ENCODE peak calls at places on chromosomes 1 and 21, in eight cellular contexts. N is lung, B is tibial artery, Z is uterus, O is suprapubic skin, T is hepatocyte, X is right lobe of liver, Q is left lung. R is an unnamed sample. For H3K4me1, the result is how much of the 10 kb centered on the place peaks cover.

GRCh38 chr1:118159578-118159977 is 25.4 kb downstream of the SPAG17 start:
- DNase-seq in N (no peak), Z (no peak), O (no peak), X (no peak), Q (no peak), B (no peak), T (no peak), R (no peak)

GRCh38 chr21:34022557-34023335 is 50.6 kb upstream of the MRPS6 start:
- DNase-seq in T (no peak), O (no peak), X (no peak), Z (no peak), Q (no peak), B (no peak), N (no peak), R (no peak)

GRCh38 chr1:160799641-160800040 is 3.7 kb downstream of the LY9 start:
- DNase-seq in O (no peak), B (no peak), Q (no peak), Z (no peak), X (no peak), T (no peak), N (peak), R (no peak)

GRCh38 chr1:2124446-2125198 is 70.0 kb downstream of the FAAP20 start:
- DNase-seq in O (no peak), Q (peak), N (no peak), T (no peak), Z (no peak), X (peak), B (no peak), R (no peak)

GRCh38 chr1:145985502-145986439 is 10.6 kb downstream of the TXNIP start:
- DNase-seq in N (peak), T (no peak), Z (peak), X (peak), Q (peak), O (peak), B (peak), R (no peak)

GRCh38 chr1:217776693-217777092 is 145.5 kb downstream of the SPATA17 start:
- DNase-seq in B (no peak), T (no peak), Q (no peak), X (no peak), N (no peak), O (no peak), Z (no peak), R (no peak)

GRCh38 chr1:43786201-43786958 is 79.0 kb downstream of the ST3GAL3 start:
- DNase-seq in Z (peak), N (no peak), X (no peak), O (no peak), T (no peak), Q (no peak), B (no peak), R (peak)

GRCh38 chr1:204293605-204294365 is 65.9 kb downstream of the PLEKHA6 start:
- DNase-seq in B (peak), X (no peak), N (no peak), O (no peak), Z (peak), Q (no peak), T (no peak), R (peak)

GRCh38 chr1:32636793-32637561 is 13.4 kb downstream of the ZBTB8OS start:
- DNase-seq in B (no peak), Q (peak), O (no peak), X (no peak), N (peak), T (no peak), Z (no peak), R (no peak)

GRCh38 chr1:44460107-44460885 is 55.2 kb downstream of the RNF220 start:
- DNase-seq in T (no peak), Q (peak), O (no peak), X (no peak), B (no peak), N (no peak), Z (no peak), R (no peak)

GRCh38 chr1:100750002-100750885 is 30.7 kb downstream of the VCAM1 start:
- DNase-seq in T (no peak), Z (no peak), O (no peak), B (no peak), X (no peak), N (no peak), Q (no peak), R (no peak)

GRCh38 chr1:216054593-216054992 is 368.7 kb downstream of the USH2A start:
- DNase-seq in B (no peak), N (no peak), T (no peak), X (no peak), Q (no peak), Z (no peak), O (no peak), R (no peak)

GRCh38 chr1:22533244-22533643 is 30.0 kb upstream of the EPHA8 start:
- DNase-seq in X (no peak), B (no peak), N (no peak), Z (no peak), T (no peak), Q (no peak), O (no peak), R (no peak)

GRCh38 chr1:230730979-230731378 is 16.2 kb upstream of the CAPN9 start:
- DNase-seq in N (no peak), T (no peak), O (no peak), X (no peak), B (no peak), Q (no peak), Z (no peak), R (no peak)

GRCh38 chr1:61427516-61427915 is 297.4 kb downstream of the TM2D1 start:
- DNase-seq in Q (no peak), B (no peak), O (no peak), N (no peak), Z (no peak), X (no peak), T (no peak), R (no peak)

GRCh38 chr1:205474571-205474970 is 18.7 kb upstream of the BLACAT1 start:
- DNase-seq in T (no peak), Z (no peak), B (no peak), Q (no peak), X (no peak), O (no peak), N (no peak), R (no peak)

GRCh38 chr1:47785561-47786271 is 211.5 kb downstream of the TRABD2B start:
- DNase-seq in X (peak), B (peak), Q (no peak), Z (peak), N (no peak), O (no peak), T (peak), R (no peak)

GRCh38 chr1:232439011-232439410 is 190.9 kb downstream of the SIPA1L2 start:
- DNase-seq in X (no peak), Z (no peak), Q (no peak), B (no peak), O (no peak), T (no peak), N (no peak), R (no peak)

GRCh38 chr1:62271932-62272728 is 47.1 kb downstream of the KANK4 start:
- DNase-seq in Q (no peak), X (no peak), T (no peak), B (no peak), O (no peak), Z (no peak), N (no peak), R (no peak)

GRCh38 chr1:51442616-51443015 is 76.5 kb downstream of the EPS15 start:
- DNase-seq in X (no peak), Q (no peak), O (no peak), N (no peak), B (no peak), Z (no peak), T (no peak), R (no peak)

GRCh38 chr1:40755052-40755451 is 28.5 kb upstream of the KCNQ4 start:
- DNase-seq in N (no peak), O (no peak), Z (no peak), Q (no peak), T (peak), X (peak), B (no peak), R (no peak)

GRCh38 chr1:25703671-25704637 is 87.4 kb downstream of the MAN1C1 start:
- DNase-seq in Q (no peak), T (no peak), X (no peak), Z (no peak), O (no peak), N (no peak), B (no peak), R (no peak)

GRCh38 chr1:29420196-29420595 is 183.9 kb downstream of the PTPRU start:
- DNase-seq in T (no peak), X (no peak), Q (no peak), O (no peak), Z (no peak), B (no peak), N (no peak), R (no peak)

GRCh38 chr1:29282135-29282923 is 46.0 kb downstream of the PTPRU start:
- DNase-seq in X (peak), B (no peak), T (peak), Z (no peak), Q (no peak), N (no peak), O (no peak), R (no peak)

GRCh38 chr1:33137800-33138199 is 44.0 kb downstream of the TRIM62 start:
- DNase-seq in X (no peak), O (no peak), B (no peak), N (no peak), Q (no peak), T (peak), Z (no peak), R (peak)

GRCh38 chr1:195806060-195806459 is 802.2 kb downstream of the KCNT2 start:
- DNase-seq in O (no peak), Z (no peak), X (no peak), B (no peak), T (no peak), Q (no peak), N (no peak), R (no peak)

GRCh38 chr1:83508485-83509151 is 490.3 kb downstream of the TTLL7 start:
- DNase-seq in B (no peak), Q (no peak), X (no peak), Z (no peak), O (no peak), N (no peak), T (peak), R (no peak)

GRCh38 chr1:89525169-89525855 is 683 bp downstream of the LRRC8B start:
- DNase-seq in N (peak), Q (peak), T (peak), B (peak), O (peak), X (peak), Z (no peak), R (peak)

GRCh38 chr1:89527256-89527655 is 2.6 kb downstream of the LRRC8B start:
- DNase-seq in B (no peak), O (no peak), Z (no peak), Q (no peak), T (no peak), N (no peak), X (no peak), R (no peak)

GRCh38 chr1:89523597-89524368 is 846 bp upstream of the LRRC8B start:
- DNase-seq in N (no peak), B (no peak), O (no peak), Q (no peak), Z (peak), X (no peak), T (peak), R (no peak)

GRCh38 chr1:89527750-89528381 is 3.2 kb downstream of the LRRC8B start:
- DNase-seq in B (no peak), O (no peak), T (no peak), X (no peak), Q (no peak), Z (no peak), N (no peak), R (no peak)

GRCh38 chr1:89524369-89525168 is at the start of gene LRRC8B:
- DNase-seq in B (peak), Q (peak), N (peak), X (peak), O (peak), T (peak), Z (peak), R (peak)
- TF ChIP-seq CTCF in B (no peak), Q (no peak), N (no peak), X (no peak), O (no peak), T (no peak), Z (no peak), R (no peak)

DNA sequence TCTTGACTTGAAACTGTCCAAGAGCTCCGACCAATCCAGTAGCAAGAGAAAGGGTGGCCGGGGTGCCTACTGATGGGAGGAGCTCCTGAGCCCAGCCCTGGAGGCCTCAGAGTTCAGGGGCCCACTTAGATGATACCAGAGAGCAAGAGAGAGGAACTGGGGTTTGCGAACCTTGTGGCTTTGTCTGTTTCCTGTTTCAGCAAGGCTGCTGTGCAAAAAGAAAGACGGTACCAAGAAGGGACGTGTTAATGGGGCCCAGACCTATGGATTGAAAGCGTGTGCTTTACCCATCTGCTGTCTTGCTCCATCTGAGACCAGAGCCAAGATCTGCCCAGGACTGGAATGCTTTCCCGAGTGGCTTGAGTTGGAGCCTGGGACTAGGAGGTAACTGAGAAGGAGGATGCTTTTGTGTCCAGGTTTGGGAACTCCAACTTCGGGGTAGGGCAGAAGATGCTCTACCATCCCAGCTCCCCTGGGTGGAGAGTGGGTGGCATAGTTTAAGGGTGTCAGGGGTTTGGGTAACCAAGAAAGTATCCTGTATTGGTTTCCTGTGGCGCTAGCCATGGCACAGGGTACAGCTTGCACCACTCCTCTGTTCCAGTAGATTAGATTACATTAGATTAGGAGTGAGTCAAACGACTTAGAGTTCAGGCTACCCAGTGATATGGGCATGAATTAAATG is at the start of gene TRAF3IP3:
- DNase-seq in Z (no peak), O (no peak), N (peak), X (no peak), T (no peak), B (no peak), Q (peak), R (no peak)
- H3K4me1 ChIP-seq in Z (under half), O (under half), N (under half), X (under half), T (under half), B (under half), Q (under half), R (under half)

GRCh38 chr21:42496120-42496838 is at the start of gene RSPH1:
- DNase-seq in T (peak), X (peak), Z (peak), Q (peak), O (peak), B (peak), N (peak), R (peak)
- TF ChIP-seq CTCF in T (no peak), X (no peak), Z (no peak), Q (no peak), O (no peak), B (no peak), N (no peak), R (no peak)

GRCh38 chr1:23561076-23561812 is 1.9 kb upstream of the ID3 start:
- DNase-seq in N (no peak), O (no peak), X (no peak), Q (no peak), Z (no peak), T (no peak), B (no peak), R (no peak)

GRCh38 chr1:23563003-23563402 is 3.7 kb upstream of the ID3 start:
- DNase-seq in Z (no peak), B (no peak), O (no peak), Q (no peak), N (no peak), X (no peak), T (no peak), R (no peak)

GRCh38 chr1:23559985-23560755 is 869 bp upstream of the ID3 start:
- DNase-seq in T (no peak), N (no peak), B (no peak), Z (no peak), O (peak), X (no peak), Q (no peak), R (no peak)

GRCh38 chr1:23562138-23562819 is 3.0 kb upstream of the ID3 start:
- DNase-seq in T (peak), B (peak), Q (peak), Z (peak), X (peak), N (peak), O (peak), R (peak)

DNA sequence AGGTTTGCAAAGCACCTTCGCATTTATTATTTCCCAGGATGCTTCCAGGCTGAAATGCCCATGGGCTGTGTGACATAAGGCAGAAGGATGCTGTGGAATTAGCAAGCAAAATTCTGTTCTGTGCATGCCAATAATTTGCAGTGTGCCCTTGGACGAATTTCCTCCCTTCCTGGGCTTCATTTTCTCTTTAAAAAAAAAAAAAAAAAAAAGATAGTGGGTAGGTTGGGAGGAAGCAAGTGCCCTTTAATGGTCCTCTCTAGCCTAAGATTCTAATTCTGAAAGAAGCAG is 2.5 kb upstream of the ID3 start:
- DNase-seq in Q (no peak), O (no peak), B (no peak), T (no peak), X (no peak), Z (no peak), N (no peak), R (no peak)
- H3K4me1 ChIP-seq in Q (under half), O (half or more), B (under half), T (under half), X (under half), Z (under half), N (under half), R (under half)

GRCh38 chr1:7538849-7539771 is 232.0 kb upstream of the VAMP3 start:
- DNase-seq in Z (no peak), X (peak), B (no peak), T (no peak), Q (no peak), N (no peak), O (no peak), R (no peak)

GRCh38 chr1:7540816-7541215 is 230.3 kb upstream of the VAMP3 start:
- DNase-seq in T (no peak), X (no peak), N (no peak), B (no peak), O (no peak), Z (no peak), Q (no peak), R (no peak)

GRCh38 chr1:7541629-7542028 is 229.5 kb upstream of the VAMP3 start:
- DNase-seq in B (no peak), X (no peak), Q (no peak), T (peak), N (no peak), Z (no peak), O (no peak), R (no peak)

GRCh38 chr1:7538033-7538432 is 233.1 kb upstream of the VAMP3 start:
- DNase-seq in X (peak), N (no peak), T (no peak), Q (peak), B (no peak), O (no peak), Z (no peak), R (no peak)

DNA sequence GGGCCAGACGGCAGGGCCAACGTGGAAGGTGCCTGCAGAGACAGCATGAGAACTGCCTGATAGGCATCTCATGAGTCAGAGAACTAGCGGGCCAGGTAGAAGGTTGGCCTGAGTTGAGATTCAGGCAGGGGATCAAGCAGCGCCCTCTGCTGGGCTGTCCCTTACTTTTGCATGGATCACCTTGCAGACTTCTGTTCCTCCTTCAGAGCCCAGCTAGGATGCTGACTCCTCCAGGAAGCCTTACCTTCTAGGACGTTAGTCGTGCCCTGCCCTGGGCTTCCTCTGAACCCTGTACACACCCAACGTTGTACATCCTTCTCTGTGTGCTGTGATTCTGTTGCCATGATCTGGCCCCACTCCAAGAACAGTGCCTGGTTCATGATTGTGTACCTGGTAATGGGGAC is 231.3 kb upstream of the VAMP3 start:
- DNase-seq in Q (peak), X (no peak), T (peak), O (no peak), B (no peak), Z (no peak), N (peak), R (no peak)
- TF ChIP-seq CTCF in Q (peak), X (peak), T (peak), O (no peak), B (no peak), Z (no peak), N (no peak), R (no peak)

GRCh38 chr1:3175486-3175885 is 106.5 kb downstream of the PRDM16 start:
- DNase-seq in B (no peak), Q (no peak), Z (no peak), T (no peak), N (no peak), X (no peak), O (no peak), R (no peak)
- H3K4me1 ChIP-seq in B (half or more), Q (under half), Z (under half), T (under half), N (under half), X (under half), O (under half), R (under half)

DNA sequence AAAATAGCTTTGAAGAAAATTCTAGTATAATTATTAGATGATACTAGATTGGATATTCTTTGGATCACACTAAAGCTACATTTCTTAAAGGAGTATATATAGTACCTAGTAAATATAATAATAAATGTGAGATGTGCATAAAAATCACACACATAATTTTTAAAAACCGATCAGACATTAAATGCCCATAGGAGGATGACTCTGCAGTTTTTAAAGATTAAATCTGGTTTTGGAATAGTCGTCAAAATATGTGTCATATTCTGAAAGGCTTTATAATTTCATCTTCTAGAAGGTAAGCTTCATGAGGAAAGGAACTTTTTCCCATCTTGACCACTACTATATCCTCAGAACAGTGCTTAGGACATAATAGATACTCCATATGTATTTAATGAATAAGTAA is 169.0 kb downstream of the NRIP1 start:
- DNase-seq in N (no peak), Z (no peak), B (no peak), O (no peak), T (no peak), Q (no peak), X (no peak), R (no peak)
- TF ChIP-seq CTCF in N (no peak), Z (no peak), B (no peak), O (no peak), T (no peak), Q (no peak), X (no peak), R (no peak)

GRCh38 chr21:44681861-44682579 is at the start of gene KRTAP12-1:
- DNase-seq in Q (no peak), X (no peak), Z (no peak), T (no peak), B (peak), O (no peak), N (no peak), R (no peak)

GRCh38 chr21:44682580-44683151 is 703 bp upstream of the KRTAP12-1 start:
- DNase-seq in O (no peak), Z (no peak), X (no peak), T (no peak), B (peak), Q (no peak), N (peak), R (no peak)

GRCh38 chr21:44686000-44686781 is 4.2 kb upstream of the KRTAP12-1 start:
- DNase-seq in O (peak), Q (no peak), Z (no peak), B (peak), X (no peak), N (peak), T (no peak), R (no peak)

GRCh38 chr21:44684077-44684476 is 2.1 kb upstream of the KRTAP12-1 start:
- DNase-seq in Z (no peak), O (no peak), X (no peak), Q (no peak), T (no peak), N (no peak), B (no peak), R (no peak)

GRCh38 chr21:44684483-44684882 is 2.5 kb upstream of the KRTAP12-1 start:
- DNase-seq in B (no peak), Q (no peak), N (peak), T (no peak), X (no peak), Z (no peak), O (no peak), R (no peak)
- H3K4me1 ChIP-seq in B (under half), Q (under half), N (under half), T (under half), X (under half), Z (under half), O (under half), R (under half)